ENCODE peak calls at places on chromosomes 13 and 19, in four cellular contexts. X is WTC11, J is K562, G is HepG2. K is an unnamed sample.

GRCh38 chr13:30705672-30706071 is 29.7 kb upstream of the ALOX5AP start:
- DNase-seq in G (no peak), J (no peak), X (no peak), K (no peak)

GRCh38 chr13:96041326-96042092 is 11.7 kb downstream of the UGGT2 start:
- DNase-seq in X (no peak), J (no peak), G (peak), K (no peak)

GRCh38 chr19:47284324-47284899 is 9.7 kb downstream of the INAFM1 start:
- DNase-seq in G (peak), J (peak), X (no peak), K (no peak)

GRCh38 chr13:50581586-50582196 is 261.8 kb downstream of the DLEU7 start:
- DNase-seq in X (no peak), G (no peak), J (no peak), K (no peak)

GRCh38 chr13:46552888-46553520 is at the start of gene LRCH1:
- DNase-seq in X (peak), G (peak), J (peak), K (no peak)

GRCh38 chr19:48239120-48239519 is 16.6 kb downstream of the CARD8 start:
- DNase-seq in X (no peak), G (no peak), J (no peak), K (no peak)

GRCh38 chr13:83024226-83024625 is 858.0 kb downstream of the SLITRK1 start:
- DNase-seq in J (no peak), X (no peak), G (no peak), K (no peak)

GRCh38 chr13:30654430-30654829 is 36.7 kb downstream of the USPL1 start:
- DNase-seq in X (no peak), J (peak), G (no peak), K (no peak)

GRCh38 chr19:51086153-51086850 is 3.6 kb upstream of the KLK14 start:
- DNase-seq in G (no peak), J (no peak), X (no peak), K (no peak)

GRCh38 chr13:64446372-64446771 is 2783.8 kb downstream of the PCDH9 start:
- DNase-seq in X (no peak), G (no peak), J (no peak), K (no peak)

GRCh38 chr19:34675250-34675649 is 1.7 kb downstream of the SCGB2B2 start:
- DNase-seq in X (no peak), J (no peak), G (no peak), K (no peak)
- TF ChIP-seq ESRRA in X (no peak), J (no peak), G (no peak), K (no peak)

GRCh38 chr19:34173145-34173956 is 1.0 kb downstream of the LSM14A start:
- DNase-seq in J (peak), G (peak), X (peak), K (no peak)
- TF ChIP-seq CREB1 in J (no peak), G (peak), X (no peak), K (no peak)

GRCh38 chr13:24505756-24506155 is 6.8 kb downstream of the PARP4 start:
- DNase-seq in X (no peak), J (peak), G (no peak), K (no peak)

GRCh38 chr13:24506698-24507335 is 5.8 kb downstream of the PARP4 start:
- DNase-seq in G (no peak), X (no peak), J (no peak), K (no peak)

GRCh38 chr13:24512208-24513068 is at the start of gene PARP4:
- DNase-seq in G (peak), X (peak), J (peak), K (peak)

GRCh38 chr13:24511824-24512207 is 762 bp downstream of the PARP4 start:
- DNase-seq in G (no peak), X (no peak), J (no peak), K (peak)

GRCh38 chr13:24511019-24511823 is 1.4 kb downstream of the PARP4 start:
- DNase-seq in J (peak), X (no peak), G (peak), K (peak)
- TF ChIP-seq ESRRA in J (no peak), X (no peak), G (no peak), K (no peak)

GRCh38 chr19:29564574-29565005 is 38.8 kb downstream of the VSTM2B start:
- DNase-seq in X (no peak), G (no peak), J (no peak), K (no peak)
- TF ChIP-seq CREB1 in X (no peak), G (no peak), J (no peak), K (no peak)

GRCh38 chr13:47679391-47679790 is 321.7 kb downstream of the SUCLA2 start:
- DNase-seq in J (no peak), X (no peak), G (no peak), K (no peak)
- TF ChIP-seq ESRRA in J (no peak), X (no peak), G (no peak), K (no peak)

DNA sequence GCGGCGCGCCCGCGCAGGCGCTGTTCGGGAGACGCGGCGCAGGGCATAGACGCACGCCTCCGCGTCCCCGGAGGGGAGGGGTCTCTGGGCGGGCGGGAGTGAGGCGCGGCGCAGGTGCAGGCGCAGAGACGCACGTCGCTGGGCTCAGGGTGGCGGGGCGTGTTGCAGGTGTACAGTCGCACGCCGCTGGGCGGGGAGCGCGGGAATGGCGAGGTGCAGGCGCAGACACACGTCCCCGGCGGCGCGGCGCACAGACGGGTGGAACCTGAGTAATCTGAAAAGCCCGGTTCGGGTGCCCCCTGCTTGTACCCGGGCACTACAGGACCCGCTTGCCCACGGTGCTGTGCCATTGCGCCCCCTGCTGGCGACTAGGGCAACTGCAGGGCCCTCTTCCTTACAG is 44.7 kb downstream of the PLPP2 start:
- DNase-seq in J (no peak), X (peak), G (no peak), K (no peak)
- TF ChIP-seq CREB1 in J (no peak), X (no peak), G (no peak), K (no peak)

GRCh38 chr19:9324584-9324962 is 594 bp downstream of the ZNF559 start:
- DNase-seq in G (no peak), X (no peak), J (peak), K (no peak)
- TF ChIP-seq ESRRA in G (no peak), X (no peak), J (no peak), K (no peak)

GRCh38 chr19:38717051-38717450 is 27.2 kb downstream of the CAPN12 start:
- DNase-seq in G (no peak), J (no peak), X (no peak), K (no peak)
- TF ChIP-seq CREB1 in G (no peak), J (no peak), X (no peak), K (no peak)